ENCODE peak calls at places on chromosome 22, in four cellular contexts. L is left ventricle myocardium inferior, M is left lung, K is HepG2. Z is an unnamed sample. For H3K4me1, the result is how much of the 10 kb centered on the place peaks cover.

GRCh38 chr22:30217698-30218565 is 28.6 kb downstream of the LIF start:
- DNase-seq in M (no peak), K (no peak), L (no peak), Z (no peak)

GRCh38 chr22:19062139-19062789 is 59.9 kb downstream of the DGCR2 start:
- DNase-seq in K (no peak), M (no peak), L (no peak), Z (no peak)

GRCh38 chr22:19843107-19843856 is 11.4 kb downstream of the GNB1L start:
- DNase-seq in M (no peak), L (no peak), K (no peak), Z (no peak)

GRCh38 chr22:50670914-50671538 is 1.6 kb upstream of the SHANK3 start:
- DNase-seq in M (no peak), K (no peak), L (no peak), Z (no peak)

GRCh38 chr22:17569971-17570511 is 6.7 kb downstream of the SLC25A18 start:
- DNase-seq in L (no peak), K (no peak), M (no peak), Z (no peak)

GRCh38 chr22:50027639-50028537 is 15.3 kb upstream of the IL17REL start:
- DNase-seq in L (no peak), M (no peak), K (no peak), Z (peak)

GRCh38 chr22:24067587-24068376 is 56.7 kb downstream of the CABIN1 start:
- DNase-seq in M (no peak), L (no peak), K (no peak), Z (peak)

GRCh38 chr22:44127353-44127752 is 53.4 kb upstream of the PARVG start:
- DNase-seq in L (no peak), K (no peak), M (no peak), Z (no peak)

GRCh38 chr22:20591660-20592310 is 84.4 kb downstream of the MED15 start:
- DNase-seq in M (no peak), K (peak), L (no peak), Z (no peak)

GRCh38 chr22:24153959-24154358 is 27.3 kb upstream of the SUSD2 start:
- DNase-seq in K (no peak), L (no peak), M (no peak), Z (no peak)

GRCh38 chr22:42188808-42189447 is 58.3 kb upstream of the CYP2D6 start:
- DNase-seq in M (no peak), L (no peak), K (no peak), Z (no peak)

GRCh38 chr22:19120829-19121630 is 1.2 kb downstream of the DGCR2 start:
- DNase-seq in M (peak), K (peak), L (no peak), Z (peak)

GRCh38 chr22:49672013-49672516 is 155.6 kb downstream of the BRD1 start:
- DNase-seq in K (no peak), L (no peak), M (no peak), Z (no peak)

GRCh38 chr22:17257578-17257977 is 38.3 kb upstream of the ADA2 start:
- DNase-seq in M (no peak), K (no peak), L (no peak), Z (no peak)

GRCh38 chr22:35435201-35435712 is 35.3 kb downstream of the MCM5 start:
- DNase-seq in M (no peak), L (no peak), K (no peak), Z (no peak)

GRCh38 chr22:46576556-46577351 is 39.3 kb upstream of the CELSR1 start:
- DNase-seq in M (peak), L (peak), K (no peak), Z (no peak)

DNA sequence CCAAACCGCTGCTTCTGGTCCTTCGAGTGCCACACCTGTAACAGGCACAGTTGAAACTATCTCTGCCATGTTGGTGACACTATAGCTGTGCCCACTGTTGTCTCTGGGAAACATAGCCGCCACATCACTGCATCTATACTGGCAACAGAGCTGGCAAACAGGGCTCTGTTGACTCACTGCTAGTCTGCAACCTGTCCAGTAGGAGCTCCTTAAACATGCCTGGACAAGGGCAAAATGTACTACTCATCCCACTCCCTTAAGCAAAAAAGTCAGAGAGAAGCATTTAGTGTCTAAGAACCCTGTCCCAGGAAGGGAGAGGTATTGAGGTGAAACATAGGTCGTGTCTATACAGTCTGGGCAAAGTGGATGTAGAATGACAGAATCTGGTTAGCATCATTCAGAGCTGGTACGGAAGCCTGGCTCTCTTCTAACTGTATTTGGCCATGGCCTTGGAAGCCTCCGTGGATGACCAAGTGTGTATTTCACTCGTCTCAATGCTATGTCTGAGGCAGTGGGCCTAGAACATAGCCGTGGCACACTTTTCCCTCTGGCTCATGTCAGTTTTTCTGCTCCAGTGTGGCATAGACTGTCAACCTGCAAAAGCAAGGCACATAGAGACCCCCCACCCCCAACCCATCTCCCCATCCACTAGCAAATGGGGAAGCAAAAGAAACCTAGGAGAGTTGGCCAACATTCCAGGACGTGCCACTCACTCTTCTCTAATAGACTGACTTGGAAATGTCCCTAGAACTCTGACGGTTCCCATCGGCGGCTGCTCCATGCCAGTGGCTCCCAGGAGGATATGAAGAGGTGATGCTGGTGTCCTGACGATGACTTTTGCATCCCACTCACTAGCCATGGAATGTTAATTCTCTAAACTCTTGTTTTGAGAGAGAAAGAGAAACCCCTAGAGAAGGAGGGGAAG is 21.4 kb upstream of the PISD start:
- DNase-seq in M (no peak), L (no peak), K (no peak), Z (no peak)
- H3K27ac ChIP-seq in M (no peak), L (no peak), K (no peak), Z (peak)

GRCh38 chr22:22879675-22880029 is 8.0 kb upstream of the IGLL5 start:
- DNase-seq in M (no peak), L (no peak), K (no peak), Z (peak)
- H3K4me1 ChIP-seq in M (under half), L (under half), K (under half), Z (under half)

DNA sequence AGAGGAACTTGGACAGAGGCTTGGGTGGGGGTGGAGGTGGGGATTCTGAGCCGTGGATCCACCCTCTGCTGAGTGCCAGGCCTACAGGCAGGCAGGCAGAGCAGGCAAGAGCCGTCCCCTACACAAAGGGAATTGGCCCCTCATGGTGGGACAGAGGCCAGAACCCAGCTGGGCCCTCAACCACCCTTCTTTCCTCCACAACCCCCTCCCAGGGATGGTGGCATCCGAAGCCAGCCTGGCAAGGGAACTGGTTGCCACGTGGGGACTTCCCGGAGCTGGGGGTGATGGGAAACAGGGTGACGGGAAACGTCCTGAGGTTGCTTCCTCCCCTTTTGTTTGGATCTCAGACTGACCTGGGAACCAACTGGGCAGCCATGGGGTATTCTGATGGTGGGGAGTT is 31.7 kb downstream of the TXN2 start:
- DNase-seq in K (no peak), L (no peak), M (no peak), Z (no peak)
- H3K27ac ChIP-seq in K (no peak), L (peak), M (peak), Z (peak)

GRCh38 chr22:39471421-39472141 is 14.8 kb downstream of the MGAT3 start:
- DNase-seq in M (no peak), K (no peak), L (no peak), Z (no peak)
- H3K4me1 ChIP-seq in M (under half), K (half or more), L (half or more), Z (under half)

DNA sequence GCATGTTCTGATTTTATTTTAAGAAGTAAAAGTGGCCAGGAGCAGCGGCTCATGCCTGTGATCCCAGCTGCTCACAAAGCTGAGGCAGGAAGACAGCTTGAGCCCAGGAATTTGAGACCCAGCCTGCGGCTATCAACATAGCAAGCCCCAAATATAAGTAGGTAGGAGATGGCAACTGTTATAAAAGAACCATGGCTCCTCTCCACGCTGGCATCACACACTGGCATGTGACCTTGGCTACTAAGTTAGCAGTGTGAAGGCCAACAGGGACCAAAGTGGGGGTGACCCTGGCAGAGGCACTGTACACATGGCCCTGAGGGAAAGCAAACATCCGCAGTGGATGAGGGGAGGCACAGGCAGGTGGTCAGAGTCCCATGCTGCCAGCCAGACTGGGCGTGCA is 33.0 kb downstream of the TPST2 start:
- DNase-seq in K (no peak), L (no peak), M (no peak), Z (no peak)
- H3K27ac ChIP-seq in K (no peak), L (peak), M (no peak), Z (peak)

Z was measured in breast epithelium.